ENCODE peak calls at places on chromosomes 2 and 18, in four cellular contexts. E is iPS-NIHi11; J is fibroblast of villous mesenchyme; W is CD8-positive, alpha-beta T cell. L is an unnamed sample.

GRCh38 chr18:74375999-74376398 is 60.4 kb downstream of the C18orf63 start:
- DNase-seq in E (no peak), J (no peak), W (no peak), L (no peak)

GRCh38 chr2:164126960-164127359 is 391.2 kb upstream of the FIGN start:
- DNase-seq in E (no peak), J (no peak), W (no peak), L (no peak)

GRCh38 chr2:174873457-174873856 is 109.2 kb upstream of the CHRNA1 start:
- DNase-seq in E (no peak), J (no peak), W (no peak), L (no peak)

GRCh38 chr2:53600835-53601234 is 166.8 kb upstream of the CHAC2 start:
- DNase-seq in E (no peak), J (no peak), W (no peak), L (no peak)

GRCh38 chr18:3703732-3704176 is 253.8 kb downstream of the TGIF1 start:
- DNase-seq in E (peak), J (peak), W (peak), L (peak)

GRCh38 chr2:181857471-181857870 is 34.1 kb upstream of the ITPRID2 start:
- DNase-seq in E (no peak), J (peak), W (no peak), L (no peak)

GRCh38 chr2:221779614-221780067 is 207.5 kb upstream of the EPHA4 start:
- DNase-seq in E (no peak), J (peak), W (no peak), L (no peak)

GRCh38 chr2:858646-859045 is 92.0 kb upstream of the SNTG2 start:
- DNase-seq in E (no peak), J (no peak), W (no peak), L (no peak)

GRCh38 chr2:106126705-106127281 is 67.3 kb downstream of the UXS1 start:
- DNase-seq in E (no peak), J (no peak), W (no peak), L (no peak)

GRCh38 chr2:132804045-132804444 is 134.0 kb upstream of the LYPD1 start:
- DNase-seq in E (no peak), J (peak), W (no peak), L (no peak)

GRCh38 chr2:199309973-199310372 is 147.8 kb downstream of the SATB2 start:
- DNase-seq in E (no peak), J (no peak), W (no peak), L (no peak)

GRCh38 chr2:101974663-101975062 is 17.1 kb upstream of the IL1R2 start:
- DNase-seq in E (no peak), J (peak), W (no peak), L (no peak)

GRCh38 chr18:49648326-49648725 is 86.5 kb downstream of the LIPG start:
- DNase-seq in E (no peak), J (peak), W (no peak), L (no peak)

L was measured in SK-N-SH.